ENCODE peak calls at places on chromosomes 7 and 10, in eight cellular contexts. L, T, C, W, Z, I, X and F are unnamed samples.

GRCh38 chr7:48085942-48086341 is 3.1 kb upstream of the UPP1 start:
- DNase-seq in L (no peak), T (no peak), C (no peak), W (no peak), Z (no peak), I (no peak), X (no peak), F (no peak)

GRCh38 chr7:149423441-149423970 is 37.4 kb downstream of the ZNF777 start:
- DNase-seq in L (no peak), T (peak), C (no peak), W (no peak), Z (no peak), I (no peak), X (no peak), F (no peak)

GRCh38 chr10:44008270-44008916 is 359.7 kb upstream of the ZNF32 start:
- DNase-seq in L (peak), T (no peak), C (no peak), W (no peak), Z (peak), I (no peak), X (no peak), F (no peak)

GRCh38 chr7:55977831-55978230 is 13.4 kb downstream of the NIPSNAP2 start:
- DNase-seq in L (no peak), T (no peak), C (no peak), W (no peak), Z (peak), I (no peak), X (no peak), F (peak)

GRCh38 chr7:33850768-33851167 is 54.6 kb upstream of the BMPER start:
- DNase-seq in L (no peak), T (no peak), C (no peak), W (no peak), Z (no peak), I (no peak), X (no peak), F (no peak)

GRCh38 chr7:151043959-151044358 is 4.4 kb upstream of the ASIC3 start:
- DNase-seq in L (no peak), T (no peak), C (no peak), W (no peak), Z (no peak), I (no peak), X (no peak), F (no peak)

GRCh38 chr7:17941171-17941490 is 837 bp upstream of the SNX13 start:
- DNase-seq in L (no peak), T (peak), C (peak), W (no peak), Z (no peak), I (no peak), X (no peak), F (peak)

GRCh38 chr7:100476108-100476780 is 2.8 kb downstream of the TSC22D4 start:
- DNase-seq in L (no peak), T (no peak), C (no peak), W (no peak), Z (no peak), I (no peak), X (no peak), F (no peak)

GRCh38 chr10:120950103-120950561 is 99.0 kb downstream of the WDR11 start:
- DNase-seq in L (no peak), T (peak), C (no peak), W (no peak), Z (peak), I (no peak), X (no peak), F (no peak)

GRCh38 chr7:148218603-148219002 is 372.0 kb upstream of the C7orf33 start:
- DNase-seq in L (no peak), T (no peak), C (no peak), W (no peak), Z (no peak), I (no peak), X (no peak), F (no peak)

GRCh38 chr7:148209643-148210042 is 380.9 kb upstream of the C7orf33 start:
- DNase-seq in L (no peak), T (no peak), C (no peak), W (no peak), Z (no peak), I (no peak), X (no peak), F (no peak)

GRCh38 chr7:148211641-148212040 is 378.9 kb upstream of the C7orf33 start:
- DNase-seq in L (no peak), T (no peak), C (no peak), W (no peak), Z (no peak), I (no peak), X (no peak), F (no peak)

GRCh38 chr7:148214101-148214500 is 376.5 kb upstream of the C7orf33 start:
- DNase-seq in L (no peak), T (no peak), C (no peak), W (no peak), Z (no peak), I (no peak), X (no peak), F (no peak)
- H3K27ac ChIP-seq in L (no peak), T (no peak), C (no peak), W (no peak), Z (no peak), I (no peak), X (no peak), F (no peak)

DNA sequence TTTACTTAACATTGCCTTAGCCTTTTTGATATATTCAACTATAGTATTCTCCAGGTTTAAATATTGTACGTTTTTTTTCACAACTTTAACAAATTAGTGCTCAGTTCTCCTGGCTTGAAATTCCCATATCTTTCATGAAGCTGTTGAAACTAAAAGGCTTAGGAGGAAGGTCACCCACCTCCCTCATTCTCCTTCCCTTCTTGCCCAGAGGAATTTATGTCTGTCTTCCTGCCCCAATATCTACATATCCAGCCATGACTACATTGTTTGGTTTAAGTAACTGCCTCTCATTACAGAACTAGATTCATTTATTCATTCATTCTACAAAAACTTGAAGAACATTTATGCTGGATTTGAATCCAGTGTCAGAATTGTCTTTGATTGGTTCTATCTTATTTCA is 254.8 kb upstream of the C7orf33 start:
- DNase-seq in L (no peak), T (no peak), C (no peak), W (no peak), Z (no peak), I (no peak), X (no peak), F (no peak)
- H3K27ac ChIP-seq in L (peak), T (no peak), C (no peak), W (no peak), Z (no peak), I (no peak), X (no peak), F (no peak)

DNA sequence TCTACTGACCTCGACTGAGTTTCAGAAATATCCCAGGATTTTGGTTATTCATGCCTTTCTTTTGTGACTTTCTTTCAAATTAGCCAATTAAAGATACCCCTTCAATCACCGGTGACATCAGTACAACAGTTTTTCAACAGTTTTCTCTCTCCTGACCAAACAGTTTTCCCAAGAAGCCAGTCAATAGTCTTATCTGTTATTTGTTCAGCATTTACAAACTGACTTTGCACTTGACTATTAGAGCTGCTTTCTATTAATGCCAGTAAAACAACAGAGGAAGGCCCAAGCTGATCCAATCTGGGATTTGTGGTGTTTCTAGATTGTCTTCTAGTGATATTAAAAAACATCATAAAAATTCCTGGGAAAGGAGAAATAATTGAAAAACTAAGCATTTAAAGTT is 35.9 kb downstream of the NRBF2 start:
- DNase-seq in L (no peak), T (no peak), C (no peak), W (no peak), Z (no peak), I (no peak), X (no peak), F (no peak)
- H3K27ac ChIP-seq in L (no peak), T (peak), C (no peak), W (no peak), Z (no peak), I (no peak), X (no peak), F (no peak)

GRCh38 chr7:156544919-156545715 is 95.5 kb upstream of the RNF32 start:
- DNase-seq in L (no peak), T (no peak), C (no peak), W (no peak), Z (no peak), I (peak), X (no peak), F (no peak)

GRCh38 chr7:156544199-156544598 is 96.4 kb upstream of the RNF32 start:
- DNase-seq in L (no peak), T (no peak), C (no peak), W (no peak), Z (no peak), I (no peak), X (no peak), F (no peak)

GRCh38 chr7:156547884-156548561 is 92.6 kb upstream of the RNF32 start:
- DNase-seq in L (no peak), T (no peak), C (no peak), W (no peak), Z (no peak), I (no peak), X (no peak), F (no peak)

GRCh38 chr7:156543699-156544098 is 96.9 kb upstream of the RNF32 start:
- DNase-seq in L (no peak), T (no peak), C (no peak), W (no peak), Z (no peak), I (no peak), X (no peak), F (no peak)

GRCh38 chr7:156545989-156546388 is 94.6 kb upstream of the RNF32 start:
- DNase-seq in L (no peak), T (no peak), C (no peak), W (no peak), Z (no peak), I (no peak), X (no peak), F (no peak)
- H3K27ac ChIP-seq in L (no peak), T (no peak), C (no peak), W (no peak), Z (no peak), I (no peak), X (no peak), F (no peak)

DNA sequence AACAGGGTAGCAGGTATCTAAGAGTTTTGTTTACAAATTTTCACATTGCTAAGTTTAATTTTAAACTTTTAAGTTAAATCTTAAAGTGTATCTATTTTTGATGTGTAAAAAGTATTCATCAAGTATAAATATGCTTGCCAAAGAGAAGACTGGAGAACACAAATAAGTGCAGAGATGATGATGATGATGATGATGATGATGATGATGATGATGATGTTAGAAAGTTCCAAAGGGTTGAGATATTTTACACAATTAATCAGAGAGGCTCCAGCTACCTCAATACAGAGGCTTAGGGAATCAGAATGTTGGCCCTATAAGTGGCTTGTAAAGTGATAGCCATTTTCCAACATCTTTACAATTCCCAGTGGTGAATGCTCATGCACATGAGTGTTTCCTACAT is 209.0 kb upstream of the NPVF start:
- DNase-seq in L (no peak), T (no peak), C (no peak), W (no peak), Z (no peak), I (no peak), X (no peak), F (no peak)
- H3K27ac ChIP-seq in L (no peak), T (no peak), C (no peak), W (no peak), Z (no peak), I (no peak), X (no peak), F (no peak)

GRCh38 chr7:159031135-159031701 is 113.4 kb downstream of the VIPR2 start:
- DNase-seq in L (no peak), T (peak), C (no peak), W (peak), Z (no peak), I (no peak), X (no peak), F (no peak)

GRCh38 chr7:159032310-159032709 is 112.4 kb downstream of the VIPR2 start:
- DNase-seq in L (no peak), T (no peak), C (no peak), W (peak), Z (no peak), I (peak), X (no peak), F (no peak)

GRCh38 chr7:159031750-159032149 is 112.9 kb downstream of the VIPR2 start:
- DNase-seq in L (no peak), T (no peak), C (no peak), W (peak), Z (no peak), I (peak), X (no peak), F (no peak)

GRCh38 chr7:159028456-159029401 is 115.9 kb downstream of the VIPR2 start:
- DNase-seq in L (no peak), T (no peak), C (no peak), W (peak), Z (no peak), I (peak), X (no peak), F (no peak)

DNA sequence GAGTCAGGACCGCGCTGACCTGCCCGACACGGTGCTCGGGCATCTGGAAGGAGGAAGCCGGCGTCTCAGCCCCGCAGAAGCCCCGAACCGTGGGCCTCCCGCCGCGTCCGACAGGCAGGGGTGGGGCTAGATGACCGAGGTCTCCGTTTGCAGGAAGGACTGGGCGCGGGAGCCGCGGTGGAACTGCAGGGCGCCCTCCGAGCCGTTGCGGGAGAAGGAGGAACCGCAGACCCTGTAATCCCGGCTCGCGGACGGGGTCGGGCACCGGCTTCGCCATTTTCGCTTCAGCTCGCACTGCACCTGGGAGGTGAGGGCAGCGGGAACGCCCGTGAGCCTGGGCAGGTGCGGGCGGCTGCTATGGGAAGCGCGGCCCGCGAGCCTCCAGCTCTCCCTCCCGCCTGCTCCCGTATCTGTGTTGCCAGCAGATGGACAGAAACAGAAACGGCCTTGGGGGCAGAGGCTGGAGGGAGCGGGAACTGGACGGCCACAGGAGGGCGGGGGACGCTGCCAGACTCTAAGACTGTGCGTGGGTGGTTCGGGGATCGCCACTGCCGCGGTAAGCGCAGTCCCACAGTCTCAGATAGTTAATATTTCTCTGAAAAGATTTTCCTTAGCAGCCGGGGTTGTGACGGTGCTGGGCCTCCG is 114.1 kb downstream of the VIPR2 start:
- DNase-seq in L (no peak), T (peak), C (no peak), W (peak), Z (no peak), I (peak), X (no peak), F (peak)
- H3K27ac ChIP-seq in L (no peak), T (no peak), C (no peak), W (no peak), Z (no peak), I (peak), X (no peak), F (no peak)

GRCh38 chr7:131031100-131031868 is 296.4 kb upstream of the MKLN1 start:
- DNase-seq in L (no peak), T (no peak), C (no peak), W (no peak), Z (no peak), I (no peak), X (no peak), F (no peak)

GRCh38 chr7:131026297-131027003 is 292.4 kb upstream of the KLF14 start:
- DNase-seq in L (peak), T (no peak), C (no peak), W (no peak), Z (peak), I (no peak), X (no peak), F (peak)

GRCh38 chr7:131028293-131028692 is 294.3 kb upstream of the KLF14 start:
- DNase-seq in L (no peak), T (no peak), C (no peak), W (no peak), Z (no peak), I (no peak), X (no peak), F (no peak)

GRCh38 chr7:131029002-131029401 is 295.0 kb upstream of the KLF14 start:
- DNase-seq in L (no peak), T (no peak), C (no peak), W (no peak), Z (no peak), I (no peak), X (no peak), F (no peak)

GRCh38 chr7:131027287-131027773 is 293.3 kb upstream of the KLF14 start:
- DNase-seq in L (no peak), T (no peak), C (no peak), W (no peak), Z (peak), I (no peak), X (peak), F (no peak)
- H3K27ac ChIP-seq in L (peak), T (peak), C (no peak), W (no peak), Z (no peak), I (no peak), X (peak), F (peak)

DNA sequence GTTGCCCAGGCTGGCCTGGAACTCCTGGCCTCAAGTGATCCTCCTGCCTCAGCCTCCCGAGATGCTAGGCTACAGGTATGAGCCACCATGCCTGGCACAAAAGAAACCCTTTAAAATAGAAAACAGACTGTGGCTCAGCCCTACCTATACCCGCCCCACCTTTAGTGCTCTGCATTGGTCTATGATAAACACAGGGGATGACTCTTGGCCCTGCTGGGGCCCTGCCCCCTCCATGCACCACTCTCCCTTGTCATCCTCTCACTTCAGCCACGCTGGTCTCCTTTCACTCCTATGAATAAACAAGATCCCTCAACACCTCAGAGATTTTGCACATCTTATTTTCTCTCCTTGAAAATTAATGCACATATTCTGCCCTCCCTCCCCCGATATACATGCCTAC is 251.4 kb upstream of the KLF14 start:
- DNase-seq in L (no peak), T (no peak), C (no peak), W (no peak), Z (no peak), I (no peak), X (no peak), F (no peak)
- H3K27ac ChIP-seq in L (no peak), T (no peak), C (peak), W (peak), Z (no peak), I (no peak), X (peak), F (no peak)